ENCODE peak calls at places on chromosomes 13 and 19, in six cellular contexts. K, O, R, B, N and X are unnamed samples.

GRCh38 chr19:2032296-2032941 is 16.9 kb upstream of the BTBD2 start:
- DNase-seq in N (peak; percentile 92), K (peak; percentile 88), B (no peak), O (no peak), R (no peak), X (peak; percentile 71)

GRCh38 chr19:6020166-6020967 is 42.4 kb upstream of the RANBP3 start:
- DNase-seq in R (no peak), B (no peak), K (no peak), N (no peak), O (peak; percentile 30), X (peak; percentile 69)

GRCh38 chr19:54739587-54740497 is 1.5 kb downstream of the KIR2DL3 start:
- DNase-seq in N (no peak), R (no peak), B (no peak), K (no peak), O (no peak), X (no peak)

GRCh38 chr13:21703846-21704245 is 33.0 kb downstream of the FGF9 start:
- DNase-seq in N (no peak), R (no peak), K (peak; percentile 18), O (no peak), B (no peak), X (no peak)

GRCh38 chr19:33285441-33285927 is 16.9 kb downstream of the CEBPA start:
- DNase-seq in B (no peak), R (no peak), O (peak; percentile 58), K (no peak), N (no peak), X (no peak)

GRCh38 chr19:11832253-11832912 is 16.1 kb upstream of the ZNF439 start:
- DNase-seq in K (no peak), O (no peak), R (no peak), N (no peak), B (no peak), X (no peak)

GRCh38 chr13:46181799-46182490 is at the start of gene LCP1:
- DNase-seq in N (no peak), R (peak; percentile 97), K (no peak), B (peak; percentile 53), O (no peak), X (peak; percentile 93)

GRCh38 chr19:33205110-33205509 is 11.0 kb downstream of the LRP3 start:
- DNase-seq in B (no peak), K (no peak), N (no peak), O (no peak), R (no peak), X (no peak)

GRCh38 chr19:15934332-15935078 is at the start of gene CYP4F11:
- DNase-seq in N (no peak), R (no peak), B (no peak), O (peak; percentile 87), K (peak; percentile 87), X (peak; percentile 17)

GRCh38 chr19:41774515-41774980 is 19.2 kb downstream of the CEACAM6 start:
- DNase-seq in O (no peak), R (no peak), N (no peak), B (no peak), K (peak; percentile 57), X (no peak)

GRCh38 chr19:4443966-4444764 is 13.4 kb downstream of the UBXN6 start:
- DNase-seq in R (no peak), K (no peak), N (no peak), B (peak; percentile 5), O (no peak), X (no peak)

GRCh38 chr19:42099336-42099925 is 23.5 kb downstream of the ZNF574 start:
- DNase-seq in N (no peak), O (no peak), B (no peak), K (no peak), R (no peak), X (no peak)

GRCh38 chr19:43519436-43520088 is 7.4 kb downstream of the ETHE1 start:
- DNase-seq in O (peak; percentile 72), N (peak; percentile 78), B (peak; percentile 72), R (peak; percentile 33), K (peak; percentile 92), X (peak; percentile 79)

GRCh38 chr13:33348366-33348765 is 62.8 kb upstream of the STARD13 start:
- DNase-seq in K (no peak), R (no peak), O (no peak), N (no peak), B (no peak), X (no peak)

GRCh38 chr13:80224468-80224867 is 116.5 kb downstream of the SPRY2 start:
- DNase-seq in O (no peak), K (no peak), B (no peak), R (no peak), N (peak; percentile 56), X (peak; percentile 18)

GRCh38 chr19:31545766-31546165 is 196.5 kb upstream of the TSHZ3 start:
- DNase-seq in O (no peak), K (no peak), R (no peak), N (no peak), B (no peak), X (no peak)

GRCh38 chr19:7718668-7719067 is 13.2 kb downstream of the CLEC4G start:
- DNase-seq in B (no peak), K (no peak), N (no peak), O (no peak), R (no peak), X (no peak)

GRCh38 chr13:107807306-107808073 is 407.8 kb downstream of the LIG4 start:
- DNase-seq in K (no peak), N (peak; percentile 78), B (no peak), O (no peak), R (no peak), X (no peak)

GRCh38 chr19:5001547-5002131 is 32.7 kb downstream of the KDM4B start:
- DNase-seq in K (peak; percentile 62), O (peak; percentile 58), N (peak; percentile 49), R (no peak), B (peak; percentile 66), X (peak; percentile 62)

GRCh38 chr13:84543976-84544375 is 661.7 kb upstream of the SLITRK1 start:
- DNase-seq in R (no peak), K (no peak), O (no peak), B (no peak), N (no peak), X (no peak)

GRCh38 chr19:17415107-17415506 is 4.7 kb upstream of the MVB12A start:
- DNase-seq in O (no peak), R (no peak), B (no peak), N (no peak), K (no peak), X (no peak)

GRCh38 chr13:52599037-52599852 is 43.0 kb upstream of the HNRNPA1L2 start:
- DNase-seq in K (no peak), R (no peak), O (no peak), B (no peak), N (peak; percentile 92), X (no peak)

GRCh38 chr13:73898276-73898675 is 235.9 kb downstream of the KLF12 start:
- DNase-seq in R (no peak), B (no peak), K (no peak), O (no peak), N (no peak), X (no peak)

GRCh38 chr13:112062619-112063308 is 4.2 kb upstream of the SOX1 start:
- DNase-seq in B (peak; percentile 15), N (no peak), R (no peak), O (no peak), K (no peak), X (no peak)

GRCh38 chr19:40303765-40304164 is 18.6 kb upstream of the AKT2 start:
- DNase-seq in B (no peak), O (no peak), K (no peak), N (no peak), R (no peak), X (no peak)

GRCh38 chr13:30165791-30166190 is 141.6 kb downstream of the KATNAL1 start:
- DNase-seq in N (no peak), K (no peak), R (no peak), B (no peak), O (no peak), X (no peak)

DNA sequence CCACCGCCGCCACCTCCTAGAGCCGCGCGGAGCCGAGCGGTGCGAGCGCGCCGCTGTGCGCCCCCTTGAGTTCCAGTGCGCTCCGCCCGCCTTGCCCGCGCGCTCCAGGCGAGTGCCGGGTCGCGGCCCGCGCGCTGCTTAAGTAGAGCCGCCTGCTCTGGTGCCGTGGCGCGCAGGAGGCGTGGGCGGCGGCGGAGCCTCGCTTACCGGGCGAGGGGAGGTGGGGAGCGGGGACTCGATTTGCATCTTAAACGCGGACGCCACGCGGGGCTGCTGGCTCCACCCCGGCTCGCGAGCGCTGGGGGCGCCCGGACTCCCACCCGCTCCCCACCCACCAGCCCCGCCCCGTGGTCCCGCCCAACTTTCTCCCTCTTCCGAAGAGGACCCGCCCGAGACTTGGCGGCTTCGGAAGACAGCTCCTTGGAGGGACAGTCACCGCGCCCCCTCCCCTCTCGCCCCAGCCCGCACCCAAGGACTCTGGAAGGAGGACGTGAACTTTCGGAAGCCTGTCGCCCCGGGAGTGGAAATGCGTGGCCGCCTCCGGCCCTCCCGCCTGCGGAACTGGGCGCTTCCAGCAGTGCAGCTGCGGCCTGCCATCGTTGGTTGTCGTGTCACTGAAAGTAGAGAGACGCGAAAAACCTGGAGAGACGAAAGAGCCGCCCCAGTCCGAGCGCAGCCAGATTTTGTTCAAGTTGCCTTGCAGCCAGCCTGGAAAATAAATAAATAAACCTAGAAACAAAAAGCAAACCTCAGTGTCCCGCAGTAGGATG is at the start of gene KCTD12:
- DNase-seq in O (no peak), R (no peak), B (peak; percentile 52), N (peak; percentile 91), K (peak; percentile 72), X (peak; percentile 83)
- TF ChIP-seq POLR2A in O (no peak), R (peak; percentile 81), B (no peak), N (peak; percentile 98), K (peak; percentile 36), X (no peak)

DNA sequence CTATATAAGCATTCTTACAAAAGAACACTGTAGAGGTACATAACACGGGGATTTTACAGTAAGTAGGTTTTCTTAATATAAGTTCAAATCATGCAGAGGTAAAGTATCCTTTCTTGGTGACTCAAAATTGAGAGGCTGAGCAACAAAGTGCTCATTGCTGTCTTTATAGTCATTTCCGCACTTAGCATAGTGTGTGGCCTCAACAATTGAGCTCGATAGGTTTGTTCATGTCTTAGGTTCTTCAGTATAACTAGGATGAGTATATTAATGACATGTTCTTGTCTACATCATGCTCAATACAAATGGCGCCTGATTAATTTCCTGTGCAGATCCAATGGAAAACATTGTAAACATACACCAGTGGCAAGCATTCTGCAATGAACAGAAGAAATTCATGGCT is 1.4 kb downstream of the WDFY2 start:
- DNase-seq in B (no peak), O (no peak), R (no peak), K (no peak), N (no peak), X (peak; percentile 44)
- TF ChIP-seq MYC in B (no peak), O (no peak), R (no peak), K (no peak), N (no peak), X (no peak)

GRCh38 chr19:48739835-48740704 is at the start of gene RASIP1:
- DNase-seq in B (no peak), R (no peak), K (no peak), O (no peak), N (peak; percentile 26), X (no peak)
- H3K4me3 ChIP-seq in B (peak within 1 kb of the TSS; percentile 53), R (peak within 1 kb of the TSS; percentile 44), K (peak within 1 kb of the TSS; percentile 59), O (peak within 1 kb of the TSS; percentile 30), N (peak within 1 kb of the TSS; percentile 53), X (no peak within 1 kb of the TSS)

GRCh38 chr19:22515435-22515834 is 93.3 kb upstream of the ZNF98 start:
- DNase-seq in B (no peak), N (no peak), K (no peak), O (no peak), R (no peak), X (no peak)

GRCh38 chr19:22519152-22519551 is 97.0 kb upstream of the ZNF98 start:
- DNase-seq in B (no peak), N (no peak), R (no peak), O (no peak), K (no peak), X (no peak)

GRCh38 chr19:22517496-22518411 is 95.6 kb upstream of the ZNF98 start:
- DNase-seq in N (no peak), B (no peak), K (no peak), O (no peak), R (no peak), X (no peak)
- TF ChIP-seq POLR2A in N (no peak), B (no peak), K (no peak), O (no peak), R (no peak), X (no peak)